ENCODE peak calls at places on chromosome 17, in ten cellular contexts. P is stimulated activated naive CD8-positive, alpha-beta T cell treated with anti-CD3 and anti-CD28 coated beads, Interleukin-15, Interleukin-2, amounts not matched to agents 100 U/mL and 50 U/mL, for 24 hours; I is adipocyte; G is EH; Y is SK-MEL-5; C is Kasumi-1; D is AML-193; B is activated T-cell treated with anti-CD3 and anti-CD28 coated beads, Interleukin-2, amount 50 U/mL, for 72 hours; R is CD14-positive monocyte; A is CD8-positive, alpha-beta T cell. K is an unnamed sample.

GRCh38 chr17:42422958-42423712 is at the start of gene CAVIN1:
- DNase-seq in P (peak; percentile 45), I (peak; percentile 100), G (peak; percentile 99), Y (peak; percentile 75), C (no peak), D (no peak), B (peak; percentile 50), R (no peak), A (no peak), K (no peak)

GRCh38 chr17:50452627-50453300 is 15.9 kb downstream of the CHAD start:
- DNase-seq in P (no peak), I (peak; percentile 72), G (peak; percentile 41), Y (no peak), C (peak; percentile 38), D (peak; percentile 83), B (no peak), R (no peak), A (no peak), K (no peak)

GRCh38 chr17:32746280-32746679 is 130.6 kb downstream of the MYO1D start:
- DNase-seq in P (no peak), I (no peak), G (peak; percentile 4), Y (no peak), C (no peak), D (no peak), B (no peak), R (no peak), A (no peak), K (no peak)

GRCh38 chr17:61469949-61470348 is 17.7 kb downstream of the TBX4 start:
- DNase-seq in P (no peak), I (no peak), G (no peak), Y (no peak), C (no peak), D (no peak), B (no peak), R (peak; percentile 35), A (no peak), K (no peak)

GRCh38 chr17:55420776-55421178 is 858 bp downstream of the MMD start:
- DNase-seq in P (peak; percentile 60), I (peak; percentile 59), G (peak; percentile 34), Y (peak; percentile 26), C (peak; percentile 49), D (peak; percentile 36), B (peak; percentile 53), R (peak; percentile 53), A (peak; percentile 33), K (peak; percentile 22)

GRCh38 chr17:61416540-61417363 is 17.1 kb downstream of the TBX2 start:
- DNase-seq in P (peak; percentile 71), I (peak; percentile 94), G (peak; percentile 94), Y (peak; percentile 96), C (peak; percentile 86), D (peak; percentile 92), B (peak; percentile 72), R (peak; percentile 77), A (peak; percentile 40), K (peak; percentile 86)

GRCh38 chr17:50908140-50908859 is 42.1 kb upstream of the TOB1 start:
- DNase-seq in P (no peak), I (no peak), G (no peak), Y (no peak), C (no peak), D (no peak), B (no peak), R (no peak), A (no peak), K (no peak)

GRCh38 chr17:17951524-17951923 is 20.7 kb downstream of the TOM1L2 start:
- DNase-seq in P (no peak), I (no peak), G (no peak), Y (no peak), C (no peak), D (no peak), B (no peak), R (no peak), A (no peak), K (no peak)

GRCh38 chr17:63937319-63937718 is 5.2 kb upstream of the CD79B start:
- DNase-seq in P (no peak), I (no peak), G (no peak), Y (no peak), C (no peak), D (no peak), B (no peak), R (no peak), A (no peak), K (no peak)

GRCh38 chr17:47978324-47978723 is 7.4 kb downstream of the CDK5RAP3 start:
- DNase-seq in P (peak; percentile 52), I (peak; percentile 84), G (peak; percentile 67), Y (peak; percentile 77), C (peak; percentile 87), D (peak; percentile 42), B (peak; percentile 48), R (peak; percentile 58), A (peak; percentile 49), K (peak; percentile 67)

GRCh38 chr17:30921544-30922196 is at the start of gene ADAP2:
- DNase-seq in P (peak; percentile 14), I (peak; percentile 25), G (peak; percentile 10), Y (no peak), C (peak; percentile 43), D (no peak), B (peak; percentile 13), R (peak; percentile 63), A (no peak), K (peak; percentile 62)

GRCh38 chr17:70492368-70492767 is 323.0 kb downstream of the KCNJ2 start:
- DNase-seq in P (no peak), I (no peak), G (no peak), Y (no peak), C (no peak), D (no peak), B (no peak), R (no peak), A (no peak), K (no peak)

GRCh38 chr17:56290486-56291118 is 137.3 kb downstream of the ANKFN1 start:
- DNase-seq in P (no peak), I (peak; percentile 36), G (no peak), Y (no peak), C (no peak), D (no peak), B (no peak), R (no peak), A (no peak), K (no peak)

GRCh38 chr17:57984226-57984890 is 3.7 kb downstream of the VEZF1 start:
- DNase-seq in P (no peak), I (peak; percentile 64), G (peak; percentile 73), Y (no peak), C (no peak), D (no peak), B (no peak), R (no peak), A (no peak), K (no peak)

GRCh38 chr17:72578817-72579470 is 458.1 kb downstream of the SOX9 start:
- DNase-seq in P (no peak), I (no peak), G (no peak), Y (peak; percentile 100), C (no peak), D (no peak), B (no peak), R (no peak), A (no peak), K (no peak)

GRCh38 chr17:39716073-39716818 is 14.1 kb downstream of the MIEN1 start:
- DNase-seq in P (no peak), I (no peak), G (no peak), Y (no peak), C (no peak), D (no peak), B (no peak), R (no peak), A (no peak), K (no peak)

GRCh38 chr17:37117743-37118142 is 169.0 kb downstream of the AATF start:
- DNase-seq in P (no peak), I (peak; percentile 9), G (no peak), Y (no peak), C (no peak), D (no peak), B (no peak), R (no peak), A (no peak), K (peak; percentile 38)

GRCh38 chr17:66625321-66625767 is 209.6 kb upstream of the CACNG5 start:
- DNase-seq in P (no peak), I (peak; percentile 55), G (peak; percentile 62), Y (peak; percentile 75), C (peak; percentile 97), D (peak; percentile 77), B (no peak), R (no peak), A (no peak), K (no peak)

GRCh38 chr17:54760836-54761235 is 139.8 kb upstream of the TOM1L1 start:
- DNase-seq in P (no peak), I (no peak), G (no peak), Y (no peak), C (no peak), D (no peak), B (no peak), R (no peak), A (no peak), K (no peak)

GRCh38 chr17:61368832-61369468 is 30.7 kb upstream of the TBX2 start:
- DNase-seq in P (no peak), I (no peak), G (no peak), Y (no peak), C (no peak), D (no peak), B (no peak), R (peak; percentile 22), A (no peak), K (no peak)

GRCh38 chr17:79992657-79993389 is 42.8 kb downstream of the TBC1D16 start:
- DNase-seq in P (no peak), I (no peak), G (no peak), Y (peak; percentile 45), C (no peak), D (no peak), B (no peak), R (no peak), A (no peak), K (no peak)

GRCh38 chr17:28897769-28898259 is 281 bp upstream of the FLOT2 start:
- DNase-seq in P (no peak), I (no peak), G (no peak), Y (peak; percentile 26), C (no peak), D (no peak), B (no peak), R (no peak), A (peak; percentile 37), K (no peak)

GRCh38 chr17:35942588-35943186 is 826 bp downstream of the LYZL6 start:
- DNase-seq in P (no peak), I (no peak), G (peak; percentile 4), Y (no peak), C (no peak), D (no peak), B (no peak), R (no peak), A (no peak), K (no peak)

GRCh38 chr17:42566873-42567573 is at the start of gene MLX:
- DNase-seq in P (peak; percentile 95), I (peak; percentile 98), G (peak; percentile 91), Y (peak; percentile 91), C (peak; percentile 78), D (peak; percentile 88), B (peak; percentile 97), R (peak; percentile 87), A (peak; percentile 91), K (peak; percentile 93)